ENCODE peak calls at places on chromosomes 3 and 15, in four cellular contexts. R, U, X and P are unnamed samples.

GRCh38 chr3:24662449-24663345 is 168.0 kb upstream of the THRB start:
- DNase-seq in X (no peak), U (no peak), R (no peak), P (no peak)

GRCh38 chr3:143170676-143171075 is 51.1 kb downstream of the CHST2 start:
- DNase-seq in R (no peak), U (no peak), X (no peak), P (no peak)

GRCh38 chr3:100665230-100665629 is 44.1 kb upstream of the TFG start:
- DNase-seq in X (no peak), U (no peak), R (no peak), P (no peak)

GRCh38 chr3:170058127-170058526 is 20.3 kb downstream of the GPR160 start:
- DNase-seq in R (no peak), U (peak; percentile 14), X (peak; percentile 70), P (no peak)

GRCh38 chr3:152302521-152303021 is 33.8 kb downstream of the MBNL1 start:
- DNase-seq in U (no peak), R (peak; percentile 54), X (no peak), P (no peak)

GRCh38 chr15:73886717-73887345 is 13.5 kb downstream of the TBC1D21 start:
- DNase-seq in X (no peak), R (no peak), U (no peak), P (no peak)

GRCh38 chr15:67241132-67241855 is 13.2 kb downstream of the AAGAB start:
- DNase-seq in R (no peak), X (no peak), U (no peak), P (no peak)

GRCh38 chr15:66842710-66843441 is 140.8 kb downstream of the SMAD6 start:
- DNase-seq in R (peak; percentile 80), U (peak; percentile 76), X (peak; percentile 82), P (no peak)

GRCh38 chr15:85356276-85356675 is 24.1 kb upstream of the AKAP13 start:
- DNase-seq in R (no peak), U (no peak), X (no peak), P (no peak)

GRCh38 chr3:12886106-12886679 is 44.8 kb upstream of the RPL32 start:
- DNase-seq in R (no peak), X (peak; percentile 36), U (no peak), P (no peak)

GRCh38 chr3:43747641-43748040 is 56.9 kb downstream of the ABHD5 start:
- DNase-seq in U (no peak), X (no peak), R (no peak), P (no peak)

GRCh38 chr3:140974900-140975299 is 33.3 kb downstream of the SLC25A36 start:
- DNase-seq in U (no peak), X (no peak), R (no peak), P (no peak)

GRCh38 chr3:133937756-133938601 is 42.3 kb upstream of the RAB6B start:
- DNase-seq in U (peak; percentile 13), R (no peak), X (peak; percentile 64), P (no peak)

GRCh38 chr3:113274959-113275556 is 63.7 kb downstream of the BOC start:
- DNase-seq in U (no peak), R (no peak), X (no peak), P (no peak)

GRCh38 chr3:122642935-122643334 is 37.7 kb upstream of the PARP14 start:
- DNase-seq in X (no peak), U (no peak), R (no peak), P (no peak)

GRCh38 chr3:195540031-195540430 is 3.1 kb downstream of the PPP1R2 start:
- DNase-seq in U (no peak), R (no peak), X (no peak), P (no peak)

GRCh38 chr3:157023211-157023610 is 136.7 kb downstream of the CCNL1 start:
- DNase-seq in X (no peak), R (no peak), U (no peak), P (no peak)

GRCh38 chr3:122563717-122564025 is 429 bp downstream of the PARP9 start:
- DNase-seq in R (no peak), X (no peak), U (peak; percentile 29), P (no peak)

GRCh38 chr3:12329063-12329462 is 40.2 kb downstream of the PPARG start:
- DNase-seq in X (no peak), U (no peak), R (no peak), P (no peak)

GRCh38 chr3:113212155-113212844 is 943 bp downstream of the BOC start:
- DNase-seq in R (peak; percentile 24), X (no peak), U (no peak), P (no peak)

GRCh38 chr15:89400121-89400996 is 65.7 kb upstream of the POLG start:
- DNase-seq in X (peak; percentile 40), U (no peak), R (no peak), P (no peak)
- H3K27me3 ChIP-seq in X (peaks cover 55% of the 10 kb centered on the region), U (peaks cover 61% of the 10 kb centered on the region), R (peaks cover 100% of the 10 kb centered on the region), P (peaks cover 74% of the 10 kb centered on the region)

GRCh38 chr15:34610388-34610787 is 26.9 kb upstream of the GOLGA8B start:
- DNase-seq in X (no peak), R (no peak), U (no peak), P (no peak)
- TF ChIP-seq CTCF in X (no peak), R (peak; percentile 48), U (no peak), P (no peak)

GRCh38 chr15:80403712-80404056 is 498 bp upstream of the ARNT2 start:
- DNase-seq in X (no peak), R (peak; percentile 22), U (no peak), P (no peak)
- H3K27me3 ChIP-seq in X (peaks cover 31% of the 10 kb centered on the region), R (peaks cover 80% of the 10 kb centered on the region), U (peaks cover 15% of the 10 kb centered on the region), P (peaks cover 74% of the 10 kb centered on the region)

DNA sequence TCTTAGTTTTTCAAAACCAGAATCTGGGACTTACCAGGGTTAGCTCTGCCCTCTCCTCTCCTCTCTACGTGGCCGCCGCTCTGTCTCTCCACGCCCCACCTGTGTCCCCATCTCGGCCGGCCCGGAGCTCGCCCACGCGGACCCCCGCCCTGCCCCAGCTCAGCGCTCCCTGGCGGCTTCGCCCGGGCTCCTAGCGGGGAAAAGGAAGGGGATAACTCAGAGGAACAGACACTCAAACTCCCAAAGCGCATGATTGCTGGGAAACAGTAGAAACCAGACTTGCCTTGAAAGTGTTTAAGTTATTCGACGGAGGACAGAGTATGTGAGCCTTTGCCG is 5.4 kb downstream of the ISL2 start:
- DNase-seq in X (no peak), R (no peak), U (no peak), P (no peak)
- TF ChIP-seq CTCF in X (no peak), R (no peak), U (no peak), P (no peak)

DNA sequence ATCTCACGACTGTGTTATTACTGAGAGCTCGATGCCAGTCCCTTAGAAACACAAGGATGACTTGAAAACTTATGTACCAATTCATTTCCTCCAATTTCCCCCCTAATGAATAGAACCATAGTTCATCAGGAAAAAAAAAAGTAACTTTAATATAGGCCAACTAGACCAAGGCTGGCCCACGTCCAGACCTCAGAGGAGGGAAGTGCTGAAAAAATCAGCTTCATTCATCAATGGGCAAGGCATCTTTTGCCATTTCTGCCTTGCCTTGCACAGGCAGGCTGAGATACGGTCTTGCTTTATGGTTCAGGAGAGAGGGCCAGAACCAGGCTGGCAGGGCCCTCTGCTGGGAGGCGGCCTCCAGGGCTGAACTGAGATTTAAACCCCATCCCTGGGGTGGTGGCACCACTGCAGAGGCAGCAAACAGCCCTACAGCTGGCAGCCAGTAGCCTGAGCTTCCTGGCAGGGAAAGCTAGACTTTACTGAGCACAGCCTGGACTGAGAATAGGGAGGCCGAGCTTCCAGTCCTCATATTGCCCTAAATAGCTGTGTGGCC is 104.1 kb upstream of the TNFAIP8L3 start:
- DNase-seq in R (no peak), U (no peak), X (no peak), P (no peak)
- H3K27me3 ChIP-seq in R (peaks cover 44% of the 10 kb centered on the region), U (no peaks in the 10 kb centered on the region), X (no peaks in the 10 kb centered on the region), P (peaks cover 23% of the 10 kb centered on the region)

GRCh38 chr15:31214158-31214863 is 112.3 kb upstream of the KLF13 start:
- DNase-seq in X (no peak), R (no peak), U (no peak), P (no peak)
- TF ChIP-seq CTCF in X (no peak), R (no peak), U (no peak), P (no peak)

DNA sequence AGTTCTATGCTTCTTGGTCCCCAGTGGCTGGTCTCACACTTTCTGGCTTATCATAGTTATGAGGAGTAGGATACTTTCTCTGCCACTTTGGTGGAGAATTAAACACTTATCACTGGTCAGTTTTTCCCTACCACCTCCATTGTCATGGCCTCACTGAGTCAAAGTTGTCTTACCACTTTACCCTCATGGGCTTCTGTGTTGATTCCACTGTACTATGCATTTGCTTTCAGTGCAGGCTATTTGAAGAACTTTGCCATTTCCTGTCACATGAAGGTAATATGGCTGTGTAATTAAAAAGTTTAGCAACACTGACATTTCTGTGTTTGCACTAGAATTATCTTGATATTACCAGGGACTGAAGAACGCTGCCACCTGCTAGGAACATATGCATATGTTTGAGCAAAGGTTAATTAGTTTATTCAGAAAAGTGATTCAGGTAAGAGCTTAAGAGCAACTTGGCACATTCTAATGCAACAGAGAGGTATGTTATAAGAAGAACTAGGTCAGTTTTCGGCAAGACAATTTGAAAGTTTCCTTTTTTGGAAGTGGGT is 377.3 kb downstream of the PDCD6IP start:
- DNase-seq in U (no peak), X (no peak), R (no peak), P (no peak)
- H3K27me3 ChIP-seq in U (no peaks in the 10 kb centered on the region), X (no peaks in the 10 kb centered on the region), R (no peaks in the 10 kb centered on the region), P (no peaks in the 10 kb centered on the region)